ENCODE peak calls at places on chromosomes 5 and 9, in four cellular contexts. D, C, U and S are unnamed samples.

GRCh38 chr5:172903790-172904189 is 55.4 kb upstream of the RPL26L1 start:
- DNase-seq in C (peak), U (peak), D (no peak), S (no peak)

GRCh38 chr5:134132372-134133212 is 18.1 kb downstream of the TCF7 start:
- DNase-seq in C (peak), D (peak), U (peak), S (no peak)

GRCh38 chr9:117926031-117926655 is 221.9 kb downstream of the TLR4 start:
- DNase-seq in D (no peak), C (no peak), U (no peak), S (no peak)

GRCh38 chr5:103919526-103919925 is 356.9 kb upstream of the NUDT12 start:
- DNase-seq in D (no peak), C (no peak), U (no peak), S (no peak)

GRCh38 chr9:28255174-28255573 is 681.9 kb upstream of the C9orf72 start:
- DNase-seq in C (no peak), D (no peak), U (no peak), S (no peak)

GRCh38 chr5:154593091-154593490 is 115.1 kb upstream of the HAND1 start:
- DNase-seq in C (no peak), U (no peak), D (no peak), S (no peak)

GRCh38 chr5:15943487-15943886 is 236.1 kb downstream of the MARCHF11 start:
- DNase-seq in U (no peak), D (no peak), C (no peak), S (no peak)

GRCh38 chr5:71841107-71841506 is 122.0 kb downstream of the CARTPT start:
- DNase-seq in U (no peak), D (no peak), C (no peak), S (no peak)

GRCh38 chr5:1044117-1044516 is 35.5 kb downstream of the NKD2 start:
- DNase-seq in U (no peak), C (no peak), D (no peak), S (no peak)

GRCh38 chr9:134477342-134477925 is 151.2 kb downstream of the RXRA start:
- DNase-seq in D (no peak), C (no peak), U (no peak), S (no peak)

GRCh38 chr5:93578813-93579560 is 2.0 kb downstream of the NR2F1-AS1 start:
- DNase-seq in D (no peak), C (peak), U (peak), S (no peak)

GRCh38 chr9:6641961-6642360 is 3.6 kb downstream of the GLDC start:
- DNase-seq in D (no peak), U (no peak), C (no peak), S (no peak)

GRCh38 chr9:112971415-112971814 is 40.6 kb downstream of the ZNF883 start:
- DNase-seq in D (no peak), C (peak), U (no peak), S (peak)

GRCh38 chr9:2765250-2765880 is 48.1 kb downstream of the KCNV2 start:
- DNase-seq in U (no peak), C (no peak), D (no peak), S (peak)

GRCh38 chr9:88425538-88425950 is 37.3 kb downstream of the SPIN1 start:
- DNase-seq in D (no peak), C (no peak), U (no peak), S (no peak)

GRCh38 chr9:91681461-91682305 is 258.1 kb upstream of the NFIL3 start:
- DNase-seq in D (peak), C (peak), U (peak), S (peak)

GRCh38 chr9:69645488-69645887 is 26.7 kb downstream of the APBA1 start:
- DNase-seq in U (no peak), D (no peak), C (peak), S (no peak)

GRCh38 chr9:34741628-34742027 is 31.7 kb upstream of the CCL21 start:
- DNase-seq in U (no peak), C (no peak), D (no peak), S (no peak)

GRCh38 chr5:77266291-77266690 is 55.8 kb downstream of the PDE8B start:
- DNase-seq in U (no peak), C (no peak), D (no peak), S (no peak)

GRCh38 chr5:137325721-137326120 is 173.4 kb downstream of the SPOCK1 start:
- DNase-seq in U (no peak), C (no peak), D (no peak), S (no peak)

GRCh38 chr5:139068494-139069152 is 129.5 kb downstream of the SIL1 start:
- DNase-seq in C (no peak), U (no peak), D (no peak), S (no peak)

GRCh38 chr5:79488058-79488457 is 25.9 kb downstream of the HOMER1 start:
- DNase-seq in D (no peak), U (no peak), C (no peak), S (no peak)

GRCh38 chr5:84724683-84725082 is 340.0 kb upstream of the EDIL3 start:
- DNase-seq in U (no peak), D (no peak), C (no peak), S (no peak)

GRCh38 chr9:137602661-137603060 is 2.8 kb upstream of the ARRDC1 start:
- DNase-seq in C (no peak), U (no peak), D (no peak), S (peak)

GRCh38 chr5:146369691-146370090 is 31.1 kb downstream of the POU4F3 start:
- DNase-seq in D (no peak), U (no peak), C (no peak), S (no peak)

GRCh38 chr5:83767409-83767992 is 46.8 kb upstream of the HAPLN1 start:
- DNase-seq in U (no peak), D (no peak), C (no peak), S (no peak)

GRCh38 chr5:57884346-57885102 is 401.9 kb upstream of the ACTBL2 start:
- DNase-seq in D (no peak), U (no peak), C (no peak), S (no peak)

GRCh38 chr9:37921546-37922300 is 17.8 kb upstream of the SLC25A51 start:
- DNase-seq in C (no peak), U (no peak), D (no peak), S (no peak)

GRCh38 chr5:132011561-132012384 is at the start of gene ACSL6:
- DNase-seq in C (peak), U (peak), D (no peak), S (no peak)

GRCh38 chr5:156819967-156820581 is 30.0 kb upstream of the PPP1R2B start:
- DNase-seq in C (no peak), U (no peak), D (no peak), S (no peak)

GRCh38 chr9:113316032-113316431 is 12.9 kb upstream of the RNF183 start:
- DNase-seq in C (no peak), D (no peak), U (no peak), S (no peak)